ENCODE peak calls at places on chromosomes 3 and 15, in eight cellular contexts. V is IMR-90, R is endothelial cell of umbilical vein, X is neuronal stem cell, M is mesenchymal stem cell, N is Karpas-422, W is GM12878, U is mesendoderm. G is an unnamed sample.
A peak's percentile ranks its signal among the peaks of the same experiment; 100 is the strongest.

GRCh38 chr15:90557651-90558084 is 27.9 kb downstream of the CRTC3 start:
- DNase-seq in V (peak; percentile 65), R (peak; percentile 53), X (no peak), M (peak; percentile 25), N (no peak), W (no peak), U (no peak), G (peak; percentile 86)

GRCh38 chr3:181265750-181266333 is 276.3 kb upstream of the DNAJC19 start:
- DNase-seq in V (no peak), R (peak; percentile 6), X (no peak), M (no peak), N (peak; percentile 50), W (no peak), U (no peak), G (no peak)

GRCh38 chr15:65659502-65660052 is 37.8 kb downstream of the SLC24A1 start:
- DNase-seq in V (no peak), R (no peak), X (no peak), M (no peak), N (no peak), W (no peak), U (no peak), G (no peak)

GRCh38 chr15:51726302-51727073 is 11.0 kb downstream of the LYSMD2 start:
- DNase-seq in V (peak; percentile 93), R (no peak), X (peak; percentile 46), M (peak; percentile 97), N (peak; percentile 74), W (no peak), U (peak; percentile 99), G (peak; percentile 81)

GRCh38 chr15:98815207-98815606 is 166.9 kb downstream of the IGF1R start:
- DNase-seq in V (no peak), R (no peak), X (no peak), M (no peak), N (no peak), W (no peak), U (no peak), G (no peak)

GRCh38 chr3:162302983-162303624 is 806.5 kb downstream of the OTOL1 start:
- DNase-seq in V (peak; percentile 11), R (no peak), X (no peak), M (peak; percentile 52), N (no peak), W (no peak), U (no peak), G (peak; percentile 42)

GRCh38 chr15:40763801-40764765 is at the start of gene GCHFR:
- DNase-seq in V (peak; percentile 47), R (peak; percentile 73), X (peak; percentile 42), M (peak; percentile 85), N (peak; percentile 89), W (no peak), U (peak; percentile 73), G (peak; percentile 32)

GRCh38 chr15:95363636-95364035 is 966.9 kb upstream of the NR2F2 start:
- DNase-seq in V (no peak), R (peak; percentile 43), X (no peak), M (no peak), N (no peak), W (no peak), U (no peak), G (no peak)

GRCh38 chr15:95843241-95843851 is 487.2 kb upstream of the NR2F2 start:
- DNase-seq in V (no peak), R (no peak), X (no peak), M (peak; percentile 86), N (no peak), W (no peak), U (no peak), G (peak; percentile 91)

GRCh38 chr3:72287941-72288340 is 503.0 kb upstream of the PROK2 start:
- DNase-seq in V (no peak), R (no peak), X (no peak), M (no peak), N (no peak), W (no peak), U (no peak), G (no peak)

GRCh38 chr15:28269097-28269496 is 52.9 kb downstream of the HERC2 start:
- DNase-seq in V (no peak), R (peak; percentile 7), X (no peak), M (no peak), N (peak; percentile 20), W (no peak), U (no peak), G (no peak)

GRCh38 chr15:70533931-70534742 is 229.2 kb downstream of the UACA start:
- DNase-seq in V (no peak), R (no peak), X (no peak), M (no peak), N (no peak), W (no peak), U (peak; percentile 40), G (peak; percentile 25)

GRCh38 chr3:13170317-13170716 is 97.1 kb upstream of the IQSEC1 start:
- DNase-seq in V (no peak), R (no peak), X (no peak), M (no peak), N (no peak), W (no peak), U (no peak), G (no peak)

GRCh38 chr3:108089544-108089943 is 1.3 kb downstream of the CD47 start:
- DNase-seq in V (no peak), R (peak; percentile 38), X (no peak), M (peak; percentile 22), N (peak; percentile 67), W (no peak), U (peak; percentile 23), G (no peak)

GRCh38 chr15:30984542-30984941 is 6.9 kb downstream of the MTMR10 start:
- DNase-seq in V (no peak), R (peak; percentile 49), X (no peak), M (no peak), N (no peak), W (no peak), U (no peak), G (no peak)

GRCh38 chr3:124625084-124625483 is 105.2 kb upstream of the UMPS start:
- DNase-seq in V (no peak), R (no peak), X (no peak), M (no peak), N (no peak), W (no peak), U (no peak), G (no peak)

GRCh38 chr3:35829499-35829898 is 190.2 kb downstream of the ARPP21 start:
- DNase-seq in V (no peak), R (no peak), X (no peak), M (peak; percentile 7), N (no peak), W (no peak), U (no peak), G (peak; percentile 5)

GRCh38 chr15:74022706-74023470 is 28.4 kb downstream of the PML start:
- DNase-seq in V (no peak), R (no peak), X (no peak), M (no peak), N (no peak), W (no peak), U (no peak), G (no peak)

GRCh38 chr15:70582143-70582945 is 181.0 kb downstream of the UACA start:
- DNase-seq in V (peak; percentile 82), R (no peak), X (no peak), M (no peak), N (no peak), W (no peak), U (no peak), G (peak; percentile 61)

GRCh38 chr3:187765342-187765741 is 20.1 kb upstream of the BCL6 start:
- DNase-seq in V (peak; percentile 88), R (peak; percentile 77), X (no peak), M (no peak), N (no peak), W (no peak), U (no peak), G (peak; percentile 61)

GRCh38 chr3:38636464-38636863 is 13.0 kb downstream of the SCN5A start:
- DNase-seq in V (no peak), R (no peak), X (no peak), M (no peak), N (no peak), W (no peak), U (no peak), G (no peak)

GRCh38 chr3:180280601-180281000 is 243.9 kb upstream of the PEX5L start:
- DNase-seq in V (peak; percentile 74), R (no peak), X (no peak), M (no peak), N (no peak), W (no peak), U (no peak), G (peak; percentile 49)

GRCh38 chr3:42647821-42648459 is 5.6 kb upstream of the ZBTB47 start:
- DNase-seq in V (no peak), R (no peak), X (no peak), M (no peak), N (no peak), W (no peak), U (peak; percentile 84), G (no peak)

GRCh38 chr3:170953736-170954135 is 45.3 kb upstream of the EIF5A2 start:
- DNase-seq in V (no peak), R (no peak), X (no peak), M (no peak), N (no peak), W (no peak), U (no peak), G (no peak)

GRCh38 chr3:117874904-117875874 is 1159.5 kb downstream of the IGSF11 start:
- DNase-seq in V (peak; percentile 52), R (no peak), X (no peak), M (no peak), N (no peak), W (no peak), U (no peak), G (no peak)

GRCh38 chr3:58994746-58995330 is 55.0 kb downstream of the CFAP20DC start:
- DNase-seq in V (peak; percentile 79), R (peak; percentile 60), X (peak; percentile 56), M (peak; percentile 70), N (peak; percentile 81), W (peak; percentile 23), U (peak; percentile 77), G (peak; percentile 52)

GRCh38 chr3:158420654-158421396 is 150.2 kb upstream of the MLF1 start:
- DNase-seq in V (peak; percentile 90), R (no peak), X (no peak), M (peak; percentile 58), N (no peak), W (peak; percentile 71), U (no peak), G (peak; percentile 43)

GRCh38 chr15:37111427-37111717 is 11.0 kb upstream of the MEIS2 start:
- DNase-seq in V (no peak), R (no peak), X (no peak), M (no peak), N (no peak), W (no peak), U (no peak), G (no peak)
- H3K4me2 ChIP-seq in V (no peak overlapping the region), R (no peak overlapping the region), X (no peak overlapping the region), M (no peak overlapping the region), N (no peak overlapping the region), W (no peak overlapping the region), U (no peak overlapping the region), G (peak overlapping the region; percentile 86)

GRCh38 chr3:99776516-99777209 is 41.0 kb upstream of the CMSS1 start:
- DNase-seq in V (peak; percentile 32), R (peak; percentile 15), X (no peak), M (no peak), N (no peak), W (no peak), U (peak; percentile 22), G (peak; percentile 74)
- H3K4me2 ChIP-seq in V (peak overlapping the region; percentile 59), R (no peak overlapping the region), X (no peak overlapping the region), M (no peak overlapping the region), N (no peak overlapping the region), W (no peak overlapping the region), U (no peak overlapping the region), G (peak overlapping the region; percentile 15)

GRCh38 chr3:121739902-121740301 is 9.6 kb downstream of the GOLGB1 start:
- DNase-seq in V (no peak), R (no peak), X (no peak), M (no peak), N (no peak), W (no peak), U (no peak), G (no peak)
- H3K4me2 ChIP-seq in V (no peak overlapping the region), R (no peak overlapping the region), X (no peak overlapping the region), M (no peak overlapping the region), N (no peak overlapping the region), W (peak overlapping the region; percentile 9), U (no peak overlapping the region), G (no peak overlapping the region)

GRCh38 chr3:11154036-11154952 is at the start of gene HRH1:
- DNase-seq in V (no peak), R (peak; percentile 45), X (peak; percentile 24), M (no peak), N (no peak), W (no peak), U (peak; percentile 11), G (no peak)
- H3K4me2 ChIP-seq in V (peak within 1 kb of the TSS; percentile 68), R (peak within 1 kb of the TSS; percentile 84), X (peak within 1 kb of the TSS; percentile 87), M (peak within 1 kb of the TSS; percentile 83), N (no peak within 1 kb of the TSS), W (no peak within 1 kb of the TSS), U (peak within 1 kb of the TSS; percentile 53), G (peak within 1 kb of the TSS; percentile 97)

G was measured in astrocyte.